ENCODE peak calls at places on chromosomes 16 and 17, in eight cellular contexts. Y is K562, C is heart left ventricle, L is body of pancreas, G is brain microvascular endothelial cell, P is astrocyte of the spinal cord, M is upper lobe of right lung, I is tibial artery. A is an unnamed sample.

GRCh38 chr16:72372082-72372615 is 200.2 kb upstream of the PMFBP1 start:
- DNase-seq in G (no peak), C (no peak), L (no peak), M (no peak), Y (no peak), I (no peak), P (no peak), A (no peak)

GRCh38 chr16:80029706-80030481 is 429.4 kb upstream of the MAF start:
- DNase-seq in M (no peak), L (no peak), C (no peak), I (no peak), Y (no peak), P (no peak), G (no peak), A (no peak)

GRCh38 chr17:42944211-42944610 is 20.0 kb downstream of the AARSD1 start:
- DNase-seq in G (no peak), M (no peak), I (no peak), C (no peak), L (no peak), P (no peak), Y (no peak), A (no peak)

GRCh38 chr16:80300876-80301275 is 239.9 kb upstream of the DYNLRB2 start:
- DNase-seq in I (no peak), L (no peak), P (peak; percentile 51), M (no peak), Y (no peak), C (no peak), G (peak; percentile 45), A (no peak)

GRCh38 chr17:238071-238963 is 56.9 kb upstream of the DOC2B start:
- DNase-seq in C (peak; percentile 7), I (peak; percentile 5), P (no peak), M (peak; percentile 44), L (no peak), G (no peak), Y (no peak), A (no peak)

GRCh38 chr17:44769230-44769629 is 10.4 kb downstream of the ADAM11 start:
- DNase-seq in L (no peak), P (no peak), I (no peak), M (no peak), G (no peak), Y (no peak), C (no peak), A (no peak)

GRCh38 chr17:45221081-45221996 is at the start of gene FMNL1:
- DNase-seq in I (peak; percentile 42), C (peak; percentile 68), P (no peak), Y (peak; percentile 65), G (no peak), L (no peak), M (peak; percentile 87), A (peak; percentile 87)

GRCh38 chr17:29140051-29140582 is 40.1 kb downstream of the MYO18A start:
- DNase-seq in Y (peak; percentile 68), I (peak; percentile 88), L (peak; percentile 81), M (peak; percentile 93), P (peak; percentile 63), C (peak; percentile 94), G (peak; percentile 63), A (peak; percentile 77)

GRCh38 chr17:27481327-27481726 is 25.1 kb downstream of the KSR1 start:
- DNase-seq in I (no peak), Y (no peak), L (no peak), P (no peak), C (no peak), M (peak; percentile 32), G (no peak), A (peak; percentile 76)

GRCh38 chr17:75610103-75610984 is 22.7 kb downstream of the MYO15B start:
- DNase-seq in I (no peak), C (no peak), M (no peak), P (no peak), G (no peak), L (no peak), Y (no peak), A (no peak)

GRCh38 chr16:81367821-81368220 is 53.1 kb downstream of the GAN start:
- DNase-seq in C (no peak), I (no peak), G (no peak), M (no peak), P (no peak), Y (no peak), L (no peak), A (no peak)
- TF ChIP-seq CTCF in C (no peak), I (no peak), G (no peak), M (no peak), P (no peak), Y (no peak), L (no peak), A (no peak)

GRCh38 chr16:89602273-89602951 is 11.0 kb upstream of the DPEP1 start:
- DNase-seq in Y (peak; percentile 34), I (no peak), G (peak; percentile 94), M (no peak), C (peak; percentile 63), P (peak; percentile 87), L (no peak), A (no peak)
- H3K4me3 ChIP-seq in Y (no peak overlapping the region), I (no peak overlapping the region), G (peak overlapping the region; percentile 20), M (no peak overlapping the region), C (no peak overlapping the region), P (no peak overlapping the region), L (no peak overlapping the region), A (no peak overlapping the region)

GRCh38 chr16:2856061-2856670 is 1.8 kb downstream of the PRSS22 start:
- DNase-seq in P (no peak), G (no peak), I (no peak), M (no peak), C (no peak), Y (peak; percentile 75), L (peak; percentile 57), A (no peak)

GRCh38 chr16:2856686-2857450 is 1.1 kb downstream of the PRSS22 start:
- DNase-seq in G (no peak), Y (no peak), M (no peak), L (no peak), I (no peak), C (no peak), P (no peak), A (no peak)

GRCh38 chr16:2857451-2858244 is at the start of gene PRSS22:
- DNase-seq in L (peak; percentile 77), I (no peak), Y (no peak), G (no peak), P (no peak), C (no peak), M (peak; percentile 87), A (no peak)

GRCh38 chr16:2859686-2860265 is 1.8 kb upstream of the PRSS22 start:
- DNase-seq in Y (no peak), M (no peak), I (no peak), C (no peak), G (no peak), P (no peak), L (no peak), A (no peak)

DNA sequence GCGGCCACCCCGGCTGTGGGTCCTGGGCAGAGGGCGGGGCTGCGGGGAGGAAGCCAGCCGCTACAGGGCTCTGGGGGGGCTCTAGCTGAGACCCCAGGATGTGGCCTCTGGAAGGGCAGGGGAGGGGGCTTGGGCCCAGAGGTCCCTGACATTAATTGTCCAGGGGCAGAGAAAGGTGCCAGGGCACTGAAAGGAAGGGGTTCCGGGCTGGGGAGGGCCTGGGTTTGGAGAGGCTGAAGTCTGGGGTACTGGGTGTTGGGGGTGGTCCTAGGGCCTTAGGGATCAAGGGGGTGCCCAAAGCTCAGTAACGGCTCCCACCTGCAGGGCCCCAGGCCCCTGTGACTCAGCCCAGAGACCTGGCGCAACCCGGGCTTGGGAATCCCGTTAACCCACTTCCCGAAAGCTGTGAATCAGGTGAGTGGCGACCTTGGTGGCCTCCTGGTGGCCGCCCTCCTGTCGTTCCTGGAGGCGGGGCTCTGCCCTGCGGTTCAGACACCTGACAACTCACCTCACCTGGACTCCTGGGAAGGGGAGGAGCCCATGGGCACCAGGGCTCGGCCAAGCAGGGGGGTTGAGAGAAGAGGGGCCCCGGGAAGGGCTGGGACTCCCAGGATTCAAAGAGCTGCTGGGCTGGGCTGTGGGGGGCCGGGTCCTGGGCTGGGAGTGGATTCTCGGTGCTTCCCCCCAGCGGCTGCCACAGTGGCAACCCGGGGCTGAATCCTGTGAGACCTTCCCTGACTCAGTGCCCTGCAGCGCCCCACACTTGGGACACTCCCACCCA is 465 bp upstream of the PRSS22 start:
- DNase-seq in I (no peak), Y (no peak), G (no peak), L (peak; percentile 94), P (no peak), M (peak; percentile 93), C (no peak), A (no peak)
- TF ChIP-seq CTCF in I (no peak), Y (peak; percentile 17), G (no peak), L (peak; percentile 83), P (no peak), M (no peak), C (no peak), A (no peak)

DNA sequence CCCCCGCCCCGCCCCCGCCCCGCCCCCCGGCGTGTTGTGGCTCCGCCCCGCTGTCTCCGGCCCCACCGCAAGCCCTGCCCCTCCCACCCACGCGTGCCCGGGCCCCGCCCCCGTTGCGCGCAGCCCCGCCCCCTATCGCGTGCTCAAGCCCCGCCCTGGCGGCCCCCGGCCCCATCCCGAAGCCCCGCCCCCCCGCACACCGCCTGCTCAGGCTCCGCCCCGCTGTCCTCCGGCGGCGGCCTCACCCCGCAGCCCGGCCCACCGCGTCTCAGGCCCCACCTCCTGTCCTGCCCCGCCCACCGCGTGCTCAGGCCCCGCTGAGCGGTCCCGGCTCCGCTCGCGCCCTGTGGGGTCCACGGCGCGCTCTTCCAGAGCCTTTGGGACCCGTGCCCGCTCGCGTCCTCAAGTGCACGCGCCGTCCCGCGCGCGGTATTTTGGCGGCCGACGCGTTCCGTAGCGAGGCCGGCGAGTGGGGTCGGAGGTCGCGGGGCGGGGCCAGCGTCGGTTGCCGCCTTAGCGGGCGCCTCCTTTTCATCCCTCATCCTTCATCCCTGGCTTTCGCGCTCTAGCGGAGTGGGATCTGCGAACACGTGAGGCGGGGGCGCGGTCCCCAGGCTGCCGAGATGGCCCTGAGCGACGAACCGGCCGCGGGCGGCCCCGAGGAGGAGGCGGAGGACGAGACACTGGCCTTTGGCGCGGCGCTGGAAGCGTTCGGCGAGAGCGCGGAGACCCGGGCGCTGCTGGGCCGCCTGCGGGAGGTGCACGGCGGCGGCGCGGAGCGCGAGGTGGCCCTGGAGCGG is at the start of gene TBCD:
- DNase-seq in Y (peak; percentile 99), I (peak; percentile 83), L (peak; percentile 89), M (peak; percentile 94), P (peak; percentile 90), C (peak; percentile 89), G (peak; percentile 68), A (peak; percentile 94)
- H3K4me3 ChIP-seq in Y (peak within 1 kb of the TSS; percentile 94), I (peak within 1 kb of the TSS; percentile 86), L (peak within 1 kb of the TSS; percentile 51), M (peak within 1 kb of the TSS; percentile 83), P (peak within 1 kb of the TSS; percentile 71), C (peak within 1 kb of the TSS; percentile 76), G (peak within 1 kb of the TSS; percentile 77), A (peak within 1 kb of the TSS; percentile 92)

GRCh38 chr16:63530208-63530607 is 1494.0 kb upstream of the CDH8 start:
- DNase-seq in M (no peak), Y (no peak), G (no peak), I (no peak), P (no peak), L (no peak), C (no peak), A (no peak)
- TF ChIP-seq CTCF in M (peak; percentile 7), Y (no peak), G (no peak), I (no peak), P (no peak), L (no peak), C (peak; percentile 31), A (no peak)

A was measured in GM12865.